ENCODE peak calls at places on chromosomes 6 and 20, in five cellular contexts. One of them, this sample, is unnamed.

GRCh38 chr6:1825277-1825676 is 215.6 kb downstream of the FOXC1 start:
- DNase-seq in amniotic epithelial cell: no peak
- DNase-seq in CD8-positive, alpha-beta memory T cell: no peak
- DNase-seq in endothelial cell: no peak
- DNase-seq in NCI-H510A treated with DMSO at 0.1 percent for 48 hours: no peak
- DNase-seq in this sample: no peak

GRCh38 chr20:51861726-51862466 is 59.6 kb upstream of the SALL4 start:
- DNase-seq in CD8-positive, alpha-beta memory T cell: no peak
- DNase-seq in amniotic epithelial cell: peak
- DNase-seq in NCI-H510A treated with DMSO at 0.1 percent for 48 hours: no peak
- DNase-seq in endothelial cell: no peak
- DNase-seq in this sample: no peak

GRCh38 chr20:40715491-40715890 is 26.5 kb upstream of the MAFB start:
- DNase-seq in endothelial cell: no peak
- DNase-seq in CD8-positive, alpha-beta memory T cell: no peak
- DNase-seq in NCI-H510A treated with DMSO at 0.1 percent for 48 hours: no peak
- DNase-seq in amniotic epithelial cell: no peak
- DNase-seq in this sample: no peak

GRCh38 chr6:93644611-93645010 is 225.3 kb upstream of the EPHA7 start:
- DNase-seq in NCI-H510A treated with DMSO at 0.1 percent for 48 hours: peak
- DNase-seq in CD8-positive, alpha-beta memory T cell: no peak
- DNase-seq in amniotic epithelial cell: peak
- DNase-seq in endothelial cell: no peak
- DNase-seq in this sample: no peak

GRCh38 chr6:138576303-138576702 is 77.0 kb upstream of the NHSL1 start:
- DNase-seq in CD8-positive, alpha-beta memory T cell: no peak
- DNase-seq in endothelial cell: no peak
- DNase-seq in NCI-H510A treated with DMSO at 0.1 percent for 48 hours: no peak
- DNase-seq in amniotic epithelial cell: no peak
- DNase-seq in this sample: no peak

GRCh38 chr6:148128014-148128730 is 214.5 kb upstream of the SASH1 start:
- DNase-seq in NCI-H510A treated with DMSO at 0.1 percent for 48 hours: no peak
- DNase-seq in endothelial cell: no peak
- DNase-seq in CD8-positive, alpha-beta memory T cell: no peak
- DNase-seq in amniotic epithelial cell: no peak
- DNase-seq in this sample: no peak

GRCh38 chr20:23161968-23162696 is 76.0 kb upstream of the CD93 start:
- DNase-seq in CD8-positive, alpha-beta memory T cell: no peak
- DNase-seq in NCI-H510A treated with DMSO at 0.1 percent for 48 hours: peak
- DNase-seq in amniotic epithelial cell: peak
- DNase-seq in endothelial cell: no peak
- DNase-seq in this sample: no peak

GRCh38 chr6:170371588-170371987 is 65.0 kb downstream of the FAM120B start:
- DNase-seq in NCI-H510A treated with DMSO at 0.1 percent for 48 hours: peak
- DNase-seq in CD8-positive, alpha-beta memory T cell: no peak
- DNase-seq in endothelial cell: no peak
- DNase-seq in amniotic epithelial cell: peak
- DNase-seq in this sample: peak

GRCh38 chr6:36352477-36353157 is 15.9 kb upstream of the BNIP5 start:
- DNase-seq in endothelial cell: no peak
- DNase-seq in CD8-positive, alpha-beta memory T cell: no peak
- DNase-seq in NCI-H510A treated with DMSO at 0.1 percent for 48 hours: no peak
- DNase-seq in amniotic epithelial cell: no peak
- DNase-seq in this sample: no peak

GRCh38 chr6:52304917-52305316 is 20.4 kb upstream of the MCM3 start:
- DNase-seq in NCI-H510A treated with DMSO at 0.1 percent for 48 hours: no peak
- DNase-seq in CD8-positive, alpha-beta memory T cell: no peak
- DNase-seq in endothelial cell: no peak
- DNase-seq in amniotic epithelial cell: peak
- DNase-seq in this sample: no peak

GRCh38 chr20:25273046-25273445 is 25.2 kb downstream of the PYGB start:
- DNase-seq in endothelial cell: no peak
- DNase-seq in CD8-positive, alpha-beta memory T cell: no peak
- DNase-seq in amniotic epithelial cell: no peak
- DNase-seq in NCI-H510A treated with DMSO at 0.1 percent for 48 hours: no peak
- DNase-seq in this sample: peak

GRCh38 chr6:130111031-130111430 is 92.7 kb downstream of the L3MBTL3 start:
- DNase-seq in CD8-positive, alpha-beta memory T cell: no peak
- DNase-seq in endothelial cell: no peak
- DNase-seq in amniotic epithelial cell: no peak
- DNase-seq in NCI-H510A treated with DMSO at 0.1 percent for 48 hours: no peak
- DNase-seq in this sample: no peak

GRCh38 chr6:81865712-81866111 is 113.2 kb upstream of the TENT5A start:
- DNase-seq in NCI-H510A treated with DMSO at 0.1 percent for 48 hours: peak
- DNase-seq in amniotic epithelial cell: peak
- DNase-seq in endothelial cell: no peak
- DNase-seq in CD8-positive, alpha-beta memory T cell: no peak
- DNase-seq in this sample: no peak

GRCh38 chr6:43582911-43583310 is 6.9 kb downstream of the POLH start:
- DNase-seq in amniotic epithelial cell: no peak
- DNase-seq in CD8-positive, alpha-beta memory T cell: no peak
- DNase-seq in endothelial cell: no peak
- DNase-seq in NCI-H510A treated with DMSO at 0.1 percent for 48 hours: no peak
- DNase-seq in this sample: no peak